ENCODE peak calls at places on chromosomes 1 and 21, in nine cellular contexts. I is GM12891, U is tibial nerve, X is body of pancreas, Q is H54, O is IMR-90, C is breast epithelium, D is K562, L is GM12892. G is an unnamed sample.
A peak's percentile ranks its signal among the peaks of the same experiment; 100 is the strongest.

GRCh38 chr1:161085165-161085564 is 4.2 kb downstream of the NECTIN4 start:
- DNase-seq in I (no peak), U (no peak), X (no peak), Q (no peak), O (no peak), C (no peak), D (no peak), L (no peak), G (no peak)

GRCh38 chr1:206886831-206887230 is 10.4 kb upstream of the IL24 start:
- DNase-seq in I (no peak), U (no peak), X (no peak), Q (no peak), O (no peak), C (no peak), D (no peak), L (no peak), G (peak; percentile 23)

GRCh38 chr1:17031436-17031835 is 19.7 kb upstream of the ATP13A2 start:
- DNase-seq in I (no peak), U (no peak), X (no peak), Q (no peak), O (no peak), C (no peak), D (no peak), L (no peak), G (no peak)

GRCh38 chr1:225654688-225655508 is 2.0 kb upstream of the ENAH start:
- DNase-seq in I (no peak), U (no peak), X (no peak), Q (no peak), O (no peak), C (no peak), D (no peak), L (no peak), G (no peak)

GRCh38 chr1:100628631-100629081 is 90.7 kb downstream of the GPR88 start:
- DNase-seq in I (no peak), U (no peak), X (no peak), Q (no peak), O (peak; percentile 14), C (no peak), D (no peak), L (no peak), G (no peak)

GRCh38 chr1:21665711-21666571 is 3.2 kb downstream of the RAP1GAP start:
- DNase-seq in I (no peak), U (no peak), X (no peak), Q (no peak), O (peak; percentile 7), C (peak; percentile 50), D (no peak), L (no peak), G (peak; percentile 82)

GRCh38 chr1:23475134-23475628 is 8.8 kb downstream of the ASAP3 start:
- DNase-seq in I (no peak), U (no peak), X (no peak), Q (peak; percentile 33), O (peak; percentile 98), C (no peak), D (no peak), L (no peak), G (no peak)

GRCh38 chr1:19651141-19651737 is 7.1 kb downstream of the NBL1 start:
- DNase-seq in I (peak; percentile 59), U (peak; percentile 27), X (peak; percentile 65), Q (peak; percentile 55), O (peak; percentile 47), C (no peak), D (peak; percentile 85), L (peak; percentile 71), G (no peak)

GRCh38 chr1:15218287-15219279 is 28.4 kb upstream of the FHAD1 start:
- DNase-seq in I (no peak), U (no peak), X (no peak), Q (no peak), O (peak; percentile 56), C (no peak), D (no peak), L (no peak), G (no peak)

GRCh38 chr1:161190962-161191521 is 7.8 kb downstream of the ADAMTS4 start:
- DNase-seq in I (no peak), U (no peak), X (no peak), Q (no peak), O (no peak), C (no peak), D (no peak), L (no peak), G (no peak)

GRCh38 chr1:207806531-207807394 is 54.9 kb downstream of the CD46 start:
- DNase-seq in I (no peak), U (no peak), X (no peak), Q (no peak), O (peak; percentile 53), C (no peak), D (no peak), L (no peak), G (no peak)

GRCh38 chr1:226618380-226618779 is 69.8 kb downstream of the STUM start:
- DNase-seq in I (no peak), U (no peak), X (no peak), Q (no peak), O (no peak), C (no peak), D (no peak), L (no peak), G (peak; percentile 63)

GRCh38 chr1:91650764-91651163 is 150.1 kb downstream of the CDC7 start:
- DNase-seq in I (no peak), U (peak; percentile 61), X (peak; percentile 41), Q (peak; percentile 91), O (peak; percentile 100), C (no peak), D (no peak), L (no peak), G (peak; percentile 93)

GRCh38 chr21:18155508-18156193 is 89.0 kb upstream of the CHODL start:
- DNase-seq in I (no peak), U (no peak), X (no peak), Q (no peak), O (no peak), C (no peak), D (no peak), L (no peak), G (no peak)

GRCh38 chr1:32361308-32361673 is 994 bp downstream of the FAM229A start:
- DNase-seq in I (no peak), U (no peak), X (no peak), Q (no peak), O (no peak), C (no peak), D (no peak), L (no peak), G (no peak)

GRCh38 chr1:39393645-39394044 is 97.8 kb upstream of the BMP8A start:
- DNase-seq in I (no peak), U (no peak), X (no peak), Q (no peak), O (no peak), C (no peak), D (no peak), L (no peak), G (no peak)

GRCh38 chr1:39394598-39394997 is 96.8 kb upstream of the BMP8A start:
- DNase-seq in I (no peak), U (no peak), X (peak; percentile 45), Q (no peak), O (no peak), C (no peak), D (no peak), L (no peak), G (no peak)

GRCh38 chr1:39396671-39397070 is 94.8 kb upstream of the BMP8A start:
- DNase-seq in I (no peak), U (no peak), X (no peak), Q (no peak), O (no peak), C (no peak), D (no peak), L (no peak), G (no peak)

GRCh38 chr1:39394059-39394458 is 97.4 kb upstream of the BMP8A start:
- DNase-seq in I (no peak), U (no peak), X (no peak), Q (no peak), O (no peak), C (no peak), D (no peak), L (no peak), G (no peak)

GRCh38 chr1:39395357-39395831 is 96.0 kb upstream of the BMP8A start:
- DNase-seq in I (no peak), U (no peak), X (no peak), Q (peak; percentile 69), O (peak; percentile 90), C (no peak), D (no peak), L (no peak), G (no peak)
- TF ChIP-seq POLR2A in I (no peak), U (no peak), X (no peak), Q (no peak), O (no peak), C (no peak), D (no peak), L (no peak), G (no peak)

DNA sequence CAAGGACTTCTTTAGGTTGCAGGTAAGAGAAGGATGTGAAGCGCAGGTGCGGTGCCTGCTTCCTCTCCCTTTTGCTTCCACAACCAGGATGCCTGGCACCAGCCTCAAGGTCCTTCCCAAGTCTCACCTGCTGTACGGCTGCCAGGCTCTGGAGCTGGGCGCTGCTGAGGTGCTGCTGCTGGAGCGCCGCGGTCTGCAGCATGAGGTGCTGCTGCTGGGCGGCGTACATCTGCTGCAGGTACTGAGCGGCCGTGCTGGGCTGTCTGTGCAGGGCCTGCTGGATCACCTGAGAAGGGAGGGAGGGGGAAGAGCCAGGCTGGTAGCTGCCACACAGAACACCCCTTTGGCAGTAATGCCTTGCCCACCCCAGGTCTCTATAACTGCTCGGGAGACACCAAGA is 51.3 kb upstream of the A3GALT2 start:
- DNase-seq in I (no peak), U (no peak), X (no peak), Q (no peak), O (no peak), C (no peak), D (no peak), L (no peak), G (no peak)
- TF ChIP-seq POLR2A in I (no peak), U (no peak), X (no peak), Q (no peak), O (no peak), C (no peak), D (no peak), L (no peak), G (no peak)

GRCh38 chr1:183568176-183569041 is 21.9 kb downstream of the NCF2 start:
- DNase-seq in I (no peak), U (no peak), X (no peak), Q (no peak), O (no peak), C (no peak), D (no peak), L (no peak), G (no peak)
- TF ChIP-seq POLR2A in I (no peak), U (no peak), X (no peak), Q (no peak), O (no peak), C (no peak), D (no peak), L (no peak), G (no peak)

DNA sequence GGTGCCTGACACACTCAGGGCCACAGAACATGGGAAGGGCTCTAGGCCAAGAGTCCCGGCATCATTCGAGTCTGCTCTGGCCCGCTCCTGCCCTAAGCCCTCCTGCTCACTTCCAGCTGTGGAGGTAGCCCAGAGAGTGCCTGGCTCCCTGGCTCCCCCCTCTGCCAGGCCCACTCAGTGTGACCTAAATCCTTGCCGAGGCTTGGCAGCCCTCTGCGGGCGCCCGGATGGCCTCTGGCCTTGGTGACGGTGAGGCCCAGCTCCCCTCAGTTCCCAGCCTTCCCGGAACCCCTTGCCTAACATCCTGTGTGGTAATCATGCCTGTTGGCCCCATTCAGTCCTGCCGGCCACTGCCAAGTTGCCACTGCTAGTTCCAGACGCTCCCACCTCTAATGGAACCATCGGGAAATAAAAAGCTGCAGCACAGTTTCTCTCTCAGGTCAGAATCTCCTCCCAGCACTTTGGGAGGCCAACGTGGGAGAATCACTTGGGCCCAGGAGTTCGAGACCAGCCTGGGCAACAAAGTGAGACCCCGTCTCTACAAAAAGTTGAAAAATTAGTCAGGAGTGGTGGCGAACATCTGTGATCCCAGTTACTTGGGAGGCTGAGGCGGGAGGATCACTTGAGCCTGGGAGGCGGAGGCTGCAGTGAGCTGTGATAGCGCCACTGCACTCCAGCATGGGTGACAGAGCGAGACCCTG is 1.2 kb upstream of the H6PD start:
- DNase-seq in I (no peak), U (peak; percentile 78), X (peak; percentile 65), Q (no peak), O (peak; percentile 66), C (peak; percentile 67), D (no peak), L (no peak), G (peak; percentile 83)
- TF ChIP-seq POLR2A in I (no peak), U (no peak), X (no peak), Q (no peak), O (no peak), C (no peak), D (no peak), L (no peak), G (no peak)